ENCODE peak calls at places on chromosomes 12 and 14, in six cellular contexts. K is effector memory CD4-positive, alpha-beta T cell; Q is aorta; J is CD4-positive, CD25-positive, alpha-beta regulatory T cell; A is lung; N is CD8-positive, alpha-beta memory T cell. I is an unnamed sample.

GRCh38 chr12:6532051-6532926 is 2.0 kb upstream of the GAPDH start:
- DNase-seq in J (peak; percentile 83), Q (peak; percentile 87), K (peak; percentile 79), A (no peak), N (peak; percentile 83), I (peak; percentile 93)

GRCh38 chr12:123200414-123200813 is 32.5 kb downstream of the MPHOSPH9 start:
- DNase-seq in K (no peak), A (no peak), N (no peak), Q (no peak), J (peak; percentile 20), I (no peak)

GRCh38 chr12:13165578-13166120 is 30.9 kb upstream of the EMP1 start:
- DNase-seq in K (peak; percentile 33), A (peak; percentile 86), N (peak; percentile 33), J (peak; percentile 50), Q (peak; percentile 83), I (no peak)

GRCh38 chr12:9039397-9039977 is 50.1 kb downstream of the KLRG1 start:
- DNase-seq in K (no peak), J (peak; percentile 69), N (peak; percentile 61), A (no peak), Q (no peak), I (peak; percentile 22)

GRCh38 chr12:45878630-45879255 is 111.6 kb downstream of the SCAF11 start:
- DNase-seq in J (peak; percentile 34), A (no peak), K (no peak), Q (no peak), N (peak; percentile 32), I (peak; percentile 57)

GRCh38 chr12:71439613-71440392 is at the start of gene LGR5:
- DNase-seq in J (no peak), Q (peak; percentile 52), K (no peak), A (no peak), N (no peak), I (peak; percentile 31)

GRCh38 chr14:95472819-95473251 is 43.6 kb downstream of the SYNE3 start:
- DNase-seq in N (no peak), Q (no peak), J (no peak), A (no peak), K (no peak), I (no peak)

GRCh38 chr14:75864352-75864751 is 117.4 kb downstream of the TGFB3 start:
- DNase-seq in K (no peak), Q (no peak), N (no peak), J (no peak), A (no peak), I (no peak)

GRCh38 chr14:103735815-103736545 is 20.4 kb downstream of the ZFYVE21 start:
- DNase-seq in Q (no peak), J (no peak), K (no peak), A (no peak), N (no peak), I (no peak)

DNA sequence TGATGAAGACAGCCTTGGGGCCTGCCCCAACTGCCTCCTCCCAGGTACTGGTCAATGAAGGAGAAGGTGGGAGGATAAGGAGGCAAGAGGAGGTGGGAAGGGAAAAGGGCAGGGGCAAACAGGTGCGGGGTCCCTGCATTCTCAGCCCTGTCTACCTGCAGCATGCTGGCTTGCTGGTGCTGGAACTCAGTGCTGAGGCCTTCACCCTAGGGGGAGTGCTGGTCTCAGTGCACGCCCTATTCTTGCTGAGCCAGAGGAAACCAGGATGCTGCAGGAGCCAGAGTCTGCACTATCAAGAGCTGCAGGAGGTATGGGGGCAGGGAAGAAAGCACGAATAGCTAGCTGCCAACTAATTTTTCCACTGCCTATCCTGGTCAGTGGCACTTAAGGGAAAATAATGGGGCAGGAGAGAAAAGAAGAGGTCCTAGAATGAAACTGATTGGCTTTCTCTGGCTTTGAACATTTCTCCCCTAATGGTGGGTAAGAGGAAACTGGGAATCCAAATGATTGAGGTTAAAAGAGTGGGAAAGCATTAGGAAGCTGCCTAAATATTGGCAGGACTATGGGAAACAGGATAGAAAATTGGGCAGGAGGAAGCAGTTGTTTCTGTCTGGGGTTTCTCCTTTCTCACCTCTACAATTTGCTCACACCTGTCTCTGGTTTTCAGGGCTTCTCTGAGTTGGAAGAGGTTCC is 1.8 kb downstream of the TMEM253 start:
- DNase-seq in K (no peak), Q (no peak), J (no peak), N (no peak), A (no peak), I (no peak)
- H3K27ac ChIP-seq in K (no peak overlapping the region), Q (no peak overlapping the region), J (no peak overlapping the region), N (no peak overlapping the region), A (peak overlapping the region; percentile 97), I (no peak overlapping the region)

DNA sequence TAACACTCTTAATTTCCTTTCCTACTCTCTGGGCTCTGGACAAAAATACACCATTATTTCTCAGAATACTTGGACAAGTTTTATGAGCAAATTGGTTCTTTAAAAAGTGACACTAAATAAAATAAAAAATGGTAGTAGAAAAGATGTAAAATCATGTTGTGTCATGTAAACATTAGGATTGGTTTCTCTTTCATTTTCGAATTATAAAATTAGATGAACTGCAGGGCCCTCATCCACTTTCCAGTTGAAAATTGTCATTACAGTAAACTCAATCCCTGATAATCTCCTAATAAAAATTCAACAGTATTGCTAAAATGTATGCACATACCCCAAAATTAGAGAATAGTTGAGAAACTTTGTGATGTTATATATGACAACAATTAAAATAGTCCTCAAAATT is 61.3 kb upstream of the C12orf71 start:
- DNase-seq in N (no peak), A (no peak), Q (no peak), K (no peak), J (no peak), I (peak; percentile 16)
- H3K4me3 ChIP-seq in N (no peak overlapping the region), A (no peak overlapping the region), Q (no peak overlapping the region), K (no peak overlapping the region), J (peak overlapping the region; percentile 26), I (no peak overlapping the region)

GRCh38 chr12:75704664-75705063 is 193.3 kb upstream of the KRR1 start:
- DNase-seq in J (no peak), N (no peak), Q (no peak), K (no peak), A (no peak), I (no peak)
- H3K27ac ChIP-seq in J (no peak overlapping the region), N (no peak overlapping the region), Q (no peak overlapping the region), K (no peak overlapping the region), A (no peak overlapping the region), I (no peak overlapping the region)

DNA sequence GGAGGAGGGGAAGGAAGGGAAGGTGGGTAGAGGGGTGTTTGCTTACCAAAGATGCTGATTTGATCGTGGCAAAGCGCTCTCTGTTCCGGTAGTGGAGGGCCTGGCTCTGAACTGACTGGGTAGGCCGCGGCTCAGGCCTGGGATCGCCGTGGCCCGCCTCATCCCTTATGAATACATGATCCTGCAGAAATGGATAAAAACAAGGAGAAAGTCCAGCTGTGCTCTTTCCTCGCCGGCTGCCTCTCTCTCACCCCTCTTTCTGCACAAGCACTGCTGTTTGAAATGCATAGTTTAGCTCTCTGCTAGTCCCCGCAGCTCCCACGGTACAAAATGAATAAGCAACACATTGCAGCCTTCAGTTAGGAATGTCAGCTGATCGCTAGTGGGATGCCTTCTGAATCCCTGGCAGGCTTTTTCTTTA is 53.8 kb downstream of the PEBP1 start:
- DNase-seq in J (no peak), Q (no peak), K (no peak), A (no peak), N (no peak), I (peak; percentile 16)
- H3K4me3 ChIP-seq in J (no peak overlapping the region), Q (peak overlapping the region; percentile 98), K (no peak overlapping the region), A (peak overlapping the region; percentile 3), N (no peak overlapping the region), I (peak overlapping the region; percentile 23)

GRCh38 chr12:104423273-104423672 is 33.5 kb upstream of the CHST11 start:
- DNase-seq in J (no peak), A (no peak), K (no peak), Q (no peak), N (no peak), I (no peak)

GRCh38 chr12:104419717-104420116 is 37.0 kb upstream of the CHST11 start:
- DNase-seq in K (no peak), J (no peak), Q (no peak), N (no peak), A (no peak), I (no peak)

GRCh38 chr12:104422441-104422840 is 34.3 kb upstream of the CHST11 start:
- DNase-seq in A (no peak), Q (no peak), J (no peak), N (no peak), K (no peak), I (no peak)

GRCh38 chr12:104420868-104421267 is 35.9 kb upstream of the CHST11 start:
- DNase-seq in J (peak; percentile 15), N (no peak), Q (no peak), K (no peak), A (no peak), I (no peak)

GRCh38 chr12:104421343-104421742 is 35.4 kb upstream of the CHST11 start:
- DNase-seq in K (no peak), Q (no peak), N (no peak), J (no peak), A (no peak), I (no peak)
- H3K27ac ChIP-seq in K (no peak overlapping the region), Q (no peak overlapping the region), N (no peak overlapping the region), J (no peak overlapping the region), A (no peak overlapping the region), I (no peak overlapping the region)

DNA sequence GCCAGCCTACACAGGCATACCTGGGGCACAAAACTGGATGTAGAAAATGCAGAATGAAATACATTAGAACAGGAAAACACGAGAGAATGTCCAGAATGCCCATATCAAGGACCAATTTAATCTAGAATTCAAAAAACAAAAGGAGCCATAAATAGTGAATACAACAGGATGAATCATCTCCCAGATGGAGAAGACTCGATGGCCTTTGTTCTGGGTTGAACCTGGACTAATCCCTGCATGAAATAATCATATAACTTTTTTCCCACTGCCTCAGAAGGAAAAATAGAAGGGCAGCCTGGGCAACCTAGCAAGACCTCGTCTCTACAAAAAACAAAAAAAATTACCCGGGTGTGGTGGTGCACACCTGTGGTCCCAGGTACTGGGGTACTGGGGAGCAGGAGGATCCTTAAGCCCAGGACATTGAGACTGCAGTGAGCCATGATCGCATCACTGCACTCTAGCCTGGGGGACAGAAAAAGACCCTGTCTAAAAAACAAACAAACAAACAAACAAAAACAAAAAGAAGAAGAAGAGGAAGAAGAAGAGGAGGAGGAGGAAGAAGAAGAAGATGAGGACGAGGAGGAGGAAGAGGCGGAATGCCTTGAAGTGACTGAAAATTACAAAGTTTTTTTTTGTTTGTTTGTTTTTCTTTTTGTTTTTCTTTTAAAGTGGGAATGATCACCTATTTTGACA is 30.3 kb upstream of the NRDE2 start:
- DNase-seq in K (no peak), N (no peak), J (no peak), Q (no peak), A (no peak), I (no peak)
- H3K4me3 ChIP-seq in K (no peak overlapping the region), N (no peak overlapping the region), J (no peak overlapping the region), Q (no peak overlapping the region), A (no peak overlapping the region), I (no peak overlapping the region)

GRCh38 chr12:101552277-101552676 is 42.5 kb upstream of the MYBPC1 start:
- DNase-seq in Q (no peak), A (peak; percentile 52), J (no peak), N (no peak), K (no peak), I (no peak)
- H3K27ac ChIP-seq in Q (no peak overlapping the region), A (no peak overlapping the region), J (no peak overlapping the region), N (no peak overlapping the region), K (no peak overlapping the region), I (no peak overlapping the region)